ENCODE peak calls at places on chromosomes 3 and 15, in seven cellular contexts. I is iris pigment epithelial cell; Z is NCI-H748 treated with DMSO at 0.1 percent for 48 hours; G is stomach; H is T follicular helper cell; T is M059J; L is stimulated activated CD4-positive, alpha-beta T cell treated with anti-CD3 and anti-CD28 coated beads, Interleukin-12 subunit alpha, Interleukin-12 subunit beta, amount 100 ng/mL, for 24 hours. S is an unnamed sample.

GRCh38 chr3:150544726-150545125 is 1.6 kb downstream of the SERP1 start:
- DNase-seq in T (peak), G (no peak), I (peak), H (no peak), Z (no peak), L (no peak), S (no peak)

GRCh38 chr3:159340877-159341500 is 539.1 kb downstream of the MFSD1 start:
- DNase-seq in Z (no peak), I (no peak), H (no peak), G (no peak), T (peak), L (no peak), S (no peak)

GRCh38 chr3:152434142-152434541 is 165.4 kb downstream of the MBNL1 start:
- DNase-seq in H (no peak), Z (no peak), L (no peak), I (no peak), T (no peak), G (no peak), S (no peak)

GRCh38 chr3:127328391-127328790 is 40.5 kb upstream of the PRR20G start:
- DNase-seq in H (no peak), T (no peak), Z (no peak), L (no peak), I (no peak), G (no peak), S (no peak)

GRCh38 chr3:170760174-170760526 is 109.8 kb downstream of the RPL22L1 start:
- DNase-seq in Z (no peak), H (no peak), I (peak), G (peak), T (peak), L (no peak), S (no peak)

GRCh38 chr15:94110476-94111130 is 120.8 kb upstream of the MCTP2 start:
- DNase-seq in L (no peak), H (no peak), G (no peak), Z (peak), I (no peak), T (no peak), S (no peak)

GRCh38 chr3:100165926-100166550 is 51.7 kb upstream of the FILIP1L start:
- DNase-seq in T (no peak), G (no peak), Z (no peak), L (no peak), I (peak), H (no peak), S (no peak)

GRCh38 chr3:122984007-122984406 is 43.6 kb downstream of the SEMA5B start:
- DNase-seq in Z (no peak), L (no peak), I (no peak), G (no peak), H (no peak), T (no peak), S (no peak)

GRCh38 chr3:127371846-127372245 is 84.0 kb upstream of the PRR20G start:
- DNase-seq in G (no peak), L (no peak), Z (no peak), I (no peak), T (no peak), H (no peak), S (no peak)

GRCh38 chr3:171842864-171843511 is at the start of gene TMEM212:
- DNase-seq in T (peak), I (peak), L (no peak), H (no peak), Z (no peak), G (no peak), S (no peak)

GRCh38 chr3:157631468-157631867 is 128.3 kb upstream of the VEPH1 start:
- DNase-seq in H (no peak), I (peak), T (peak), L (no peak), Z (no peak), G (no peak), S (peak)

GRCh38 chr3:112623717-112624116 is 17.2 kb downstream of the CCDC80 start:
- DNase-seq in T (peak), L (no peak), G (no peak), Z (no peak), H (no peak), I (no peak), S (no peak)

GRCh38 chr3:107973152-107973551 is 117.7 kb downstream of the CD47 start:
- DNase-seq in Z (no peak), L (no peak), G (no peak), T (peak), I (no peak), H (no peak), S (no peak)